ENCODE peak calls at places on chromosomes 5 and 9, in seven cellular contexts. V, O, L, J, W, D and G are unnamed samples.

GRCh38 chr9:70987986-70988385 is 133.4 kb downstream of the TRPM3 start:
- DNase-seq in J (no peak), V (peak), L (no peak), D (no peak), W (peak), O (peak), G (no peak)

GRCh38 chr5:53930457-53930856 is 370.0 kb downstream of the NDUFS4 start:
- DNase-seq in J (no peak), V (no peak), D (no peak), L (no peak), W (no peak), O (peak), G (no peak)

GRCh38 chr9:2390028-2390427 is 231.6 kb upstream of the VLDLR start:
- DNase-seq in W (no peak), D (no peak), J (no peak), O (no peak), V (no peak), L (no peak), G (no peak)

GRCh38 chr9:74125916-74126315 is 371.2 kb upstream of the RORB start:
- DNase-seq in L (no peak), J (no peak), D (no peak), O (no peak), V (no peak), W (no peak), G (no peak)

GRCh38 chr9:19409406-19410194 is 791 bp downstream of the ACER2 start:
- DNase-seq in O (no peak), W (no peak), D (peak), L (no peak), J (peak), V (no peak), G (peak)

GRCh38 chr9:121073038-121073437 is 1.7 kb upstream of the CNTRL start:
- DNase-seq in D (peak), V (no peak), J (peak), W (peak), L (peak), O (peak), G (no peak)

GRCh38 chr9:70043689-70044449 is at the start of gene MAMDC2:
- DNase-seq in J (peak), W (no peak), O (peak), D (no peak), V (no peak), L (peak), G (peak)

GRCh38 chr5:169717298-169717697 is 80.2 kb downstream of the DOCK2 start:
- DNase-seq in J (no peak), D (peak), W (no peak), V (no peak), L (no peak), O (peak), G (no peak)

GRCh38 chr5:116574682-116575634 is at the start of gene SEMA6A:
- DNase-seq in W (peak), O (peak), J (peak), V (peak), D (peak), L (peak), G (peak)

GRCh38 chr9:23162789-23163188 is 663.3 kb downstream of the ELAVL2 start:
- DNase-seq in O (no peak), V (no peak), D (no peak), W (no peak), L (no peak), J (no peak), G (no peak)

GRCh38 chr5:177346820-177347219 is 4.6 kb downstream of the LMAN2 start:
- DNase-seq in W (no peak), L (no peak), O (peak), J (no peak), V (no peak), D (no peak), G (no peak)

GRCh38 chr9:79686381-79687130 is 114.8 kb downstream of the TLE4 start:
- DNase-seq in V (peak), W (peak), D (no peak), O (peak), J (no peak), L (no peak), G (no peak)
- TF ChIP-seq CTCF in V (no peak), W (peak), D (no peak), O (no peak), J (no peak), L (no peak), G (no peak)

GRCh38 chr5:140767444-140767843 is 18.5 kb upstream of the PCDHA1 start:
- DNase-seq in V (no peak), W (no peak), J (no peak), D (no peak), L (no peak), O (no peak), G (no peak)
- TF ChIP-seq CTCF in V (no peak), W (no peak), J (no peak), D (no peak), L (no peak), O (no peak), G (no peak)

DNA sequence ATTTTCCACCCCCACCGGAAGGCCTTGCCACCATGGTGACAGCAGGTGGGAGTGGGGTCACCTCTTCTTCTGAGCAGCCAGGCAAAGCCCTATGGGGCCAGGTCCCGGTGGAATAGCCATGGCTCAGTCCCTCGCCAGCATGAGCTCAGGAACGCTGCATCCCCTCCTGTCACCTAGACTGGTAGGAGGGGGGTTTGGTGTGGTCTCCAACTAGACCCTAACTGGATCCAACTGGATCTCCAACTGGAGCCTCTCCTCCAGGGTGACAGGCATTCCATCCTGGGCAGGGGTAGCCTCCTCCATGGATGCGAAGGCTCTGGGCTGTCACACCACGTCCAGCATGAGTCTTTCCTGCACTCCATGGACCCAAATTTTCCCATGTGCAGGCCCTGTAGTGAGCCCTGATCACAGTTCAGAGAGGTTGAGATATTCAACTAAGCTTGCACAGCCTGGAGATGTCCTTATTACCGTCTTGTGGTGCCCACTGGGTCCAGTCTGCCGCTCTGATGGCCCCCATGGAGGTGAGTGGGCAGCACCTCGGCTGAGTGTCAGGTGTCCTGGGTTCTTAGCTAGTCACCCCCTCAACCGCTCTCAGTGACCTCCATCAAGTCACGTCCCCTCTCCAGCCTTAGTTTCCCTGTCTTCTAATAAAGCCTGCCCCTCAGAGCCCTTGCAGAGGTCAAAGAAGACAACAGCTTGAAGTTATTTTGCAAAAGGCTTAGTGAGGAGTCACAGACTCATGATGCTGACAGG is 18.6 kb upstream of the FIBCD1 start:
- DNase-seq in L (no peak), J (no peak), V (no peak), W (no peak), O (no peak), D (no peak), G (no peak)
- TF ChIP-seq CTCF in L (no peak), J (no peak), V (no peak), W (no peak), O (no peak), D (no peak), G (no peak)

GRCh38 chr5:138305797-138306196 is 25.8 kb downstream of the CDC25C start:
- DNase-seq in V (no peak), L (peak), O (no peak), W (no peak), D (no peak), J (no peak), G (peak)
- TF ChIP-seq CTCF in V (no peak), L (no peak), O (no peak), W (no peak), D (no peak), J (no peak), G (no peak)

DNA sequence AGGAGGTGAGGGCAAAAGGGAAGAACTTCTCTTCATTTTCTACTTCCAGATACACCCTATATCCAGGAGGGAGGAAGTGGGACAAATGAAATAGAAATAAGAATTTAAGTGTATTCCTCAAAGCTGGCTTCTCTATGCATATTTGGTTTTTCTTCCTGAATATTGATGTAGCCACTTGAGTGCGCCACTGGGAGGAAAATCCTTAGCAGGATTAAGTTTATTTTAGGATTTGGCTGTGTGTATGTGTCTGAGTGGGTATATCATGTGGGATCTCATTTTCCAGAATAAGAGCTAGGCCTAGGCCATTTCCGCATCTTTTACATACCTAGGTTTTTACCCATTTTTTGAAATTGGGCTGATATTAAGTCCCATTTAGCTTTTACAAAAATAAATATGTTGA is 42.5 kb downstream of the MAP1B start:
- DNase-seq in O (no peak), V (no peak), D (no peak), L (no peak), J (no peak), W (no peak), G (no peak)
- TF ChIP-seq CTCF in O (peak), V (peak), D (no peak), L (no peak), J (no peak), W (peak), G (no peak)

DNA sequence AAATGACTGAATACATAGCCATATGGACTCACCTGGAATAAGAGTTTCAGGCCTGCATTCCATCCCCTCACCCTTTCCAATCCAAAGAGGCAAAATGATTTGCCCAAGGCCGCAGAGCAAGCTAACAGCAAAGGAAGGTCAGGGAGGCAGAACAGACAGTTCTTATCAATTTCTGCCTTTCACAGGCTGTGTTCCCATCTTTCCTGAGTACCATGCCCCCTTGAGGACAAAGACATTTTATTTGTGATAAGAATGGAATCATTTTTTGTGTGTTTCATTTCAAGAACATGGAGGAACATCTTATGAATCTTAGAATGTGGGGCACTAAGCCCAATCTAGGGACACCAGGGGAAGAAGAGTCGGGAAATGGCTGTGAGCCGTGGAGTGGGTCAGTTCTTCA is 13.9 kb downstream of the LHFPL2 start:
- DNase-seq in W (no peak), L (no peak), J (no peak), D (peak), O (no peak), V (no peak), G (no peak)
- TF ChIP-seq CTCF in W (peak), L (no peak), J (no peak), D (no peak), O (peak), V (peak), G (no peak)

DNA sequence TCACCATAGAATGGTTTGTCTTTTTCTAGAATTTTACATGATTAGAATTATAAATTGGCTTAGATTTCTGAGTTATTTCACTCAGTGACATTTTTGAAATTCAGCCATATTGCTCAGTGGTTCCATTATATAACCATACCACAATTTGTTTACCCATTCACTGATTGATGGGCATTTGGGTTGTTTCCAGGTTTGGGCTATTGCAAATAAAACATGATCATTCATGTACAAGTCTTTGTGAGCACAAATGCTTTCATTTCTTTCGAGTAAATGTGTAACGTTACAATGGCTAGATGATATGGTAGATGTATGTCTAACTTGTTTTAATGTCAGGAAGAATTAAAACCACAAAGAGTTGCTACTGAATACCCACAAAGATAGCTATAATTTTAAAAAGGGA is 279.9 kb upstream of the TARS1 start:
- DNase-seq in W (no peak), V (no peak), O (no peak), L (no peak), J (no peak), D (no peak), G (no peak)
- TF ChIP-seq CTCF in W (no peak), V (no peak), O (no peak), L (no peak), J (no peak), D (no peak), G (no peak)

GRCh38 chr5:52804978-52805377 is 17.3 kb downstream of the ITGA1 start:
- DNase-seq in O (no peak), J (no peak), W (no peak), L (no peak), D (peak), V (no peak), G (no peak)
- TF ChIP-seq CTCF in O (no peak), J (no peak), W (no peak), L (no peak), D (no peak), V (no peak), G (no peak)